ENCODE peak calls at places on chromosomes 5 and 9, in four cellular contexts. A, H, Q and L are unnamed samples.

GRCh38 chr5:53052499-53052898 is 57.1 kb downstream of the MOCS2 start:
- DNase-seq in Q (no peak), H (no peak), A (no peak), L (no peak)

GRCh38 chr9:128912270-128912853 is 8.4 kb upstream of the PHYHD1 start:
- DNase-seq in Q (peak; percentile 92), H (no peak), A (peak; percentile 66), L (peak; percentile 28)

GRCh38 chr5:36240779-36241635 is 718 bp downstream of the NADK2 start:
- DNase-seq in Q (peak; percentile 84), A (peak; percentile 74), H (peak; percentile 32), L (peak; percentile 82)

GRCh38 chr9:93898502-93899426 is 56.4 kb downstream of the BARX1 start:
- DNase-seq in H (no peak), Q (no peak), A (no peak), L (no peak)

GRCh38 chr5:96609369-96609768 is 52.8 kb upstream of the CAST start:
- DNase-seq in Q (no peak), H (no peak), A (no peak), L (no peak)

GRCh38 chr5:66440202-66440680 is 156.0 kb upstream of the MAST4 start:
- DNase-seq in A (no peak), H (no peak), Q (no peak), L (no peak)

GRCh38 chr5:111246459-111246858 is 22.3 kb downstream of the CAMK4 start:
- DNase-seq in Q (peak; percentile 8), A (no peak), H (no peak), L (no peak)

GRCh38 chr5:97383996-97384395 is 200.9 kb upstream of the RIOK2 start:
- DNase-seq in Q (no peak), H (no peak), A (peak; percentile 3), L (no peak)

GRCh38 chr9:94085062-94085639 is 887 bp downstream of the PTPDC1 start:
- DNase-seq in A (no peak), Q (peak; percentile 93), H (no peak), L (no peak)

GRCh38 chr9:114002986-114003740 is 74.9 kb downstream of the AMBP start:
- DNase-seq in Q (no peak), H (no peak), A (no peak), L (no peak)

GRCh38 chr9:112558476-112558875 is 71.8 kb downstream of the KIAA1958 start:
- DNase-seq in A (peak; percentile 31), Q (no peak), H (no peak), L (no peak)

GRCh38 chr9:134611046-134611445 is 30.6 kb upstream of the COL5A1 start:
- DNase-seq in A (no peak), H (no peak), Q (no peak), L (no peak)